ENCODE peak calls at places on chromosomes 13 and 19, in seven cellular contexts. One of them, this sample, is unnamed.

GRCh38 chr13:40143559-40143958 is 488.1 kb downstream of the COG6 start:
- DNase-seq in uterus: no peak
- DNase-seq in adrenal gland: no peak
- DNase-seq in Peyer's patch: no peak
- DNase-seq in HCT116: no peak
- DNase-seq in ovary: no peak
- DNase-seq in breast epithelium: no peak
- DNase-seq in this sample: no peak

GRCh38 chr19:3792114-3792513 is 5.9 kb upstream of the MATK start:
- DNase-seq in uterus: no peak
- DNase-seq in adrenal gland: no peak
- DNase-seq in Peyer's patch: no peak
- DNase-seq in HCT116: no peak
- DNase-seq in ovary: no peak
- DNase-seq in breast epithelium: no peak
- DNase-seq in this sample: no peak

GRCh38 chr19:58010507-58010906 is 7.9 kb upstream of the ZNF606 start:
- DNase-seq in uterus: no peak
- DNase-seq in adrenal gland: no peak
- DNase-seq in Peyer's patch: no peak
- DNase-seq in HCT116: no peak
- DNase-seq in ovary: no peak
- DNase-seq in breast epithelium: no peak
- DNase-seq in this sample: no peak

GRCh38 chr19:2302319-2303208 is 5.4 kb downstream of the LINGO3 start:
- DNase-seq in uterus: no peak
- DNase-seq in adrenal gland: no peak
- DNase-seq in Peyer's patch: peak
- DNase-seq in HCT116: no peak
- DNase-seq in ovary: no peak
- DNase-seq in breast epithelium: no peak
- DNase-seq in this sample: peak

GRCh38 chr13:105925496-105925895 is 610.0 kb downstream of the EFNB2 start:
- DNase-seq in uterus: no peak
- DNase-seq in adrenal gland: no peak
- DNase-seq in Peyer's patch: no peak
- DNase-seq in HCT116: no peak
- DNase-seq in ovary: no peak
- DNase-seq in breast epithelium: no peak
- DNase-seq in this sample: no peak

GRCh38 chr13:27276188-27276587 is 5.6 kb downstream of the RASL11A start:
- DNase-seq in uterus: no peak
- DNase-seq in adrenal gland: no peak
- DNase-seq in Peyer's patch: no peak
- DNase-seq in HCT116: no peak
- DNase-seq in ovary: no peak
- DNase-seq in breast epithelium: no peak
- DNase-seq in this sample: no peak

GRCh38 chr19:16070366-16070990 is 5.8 kb upstream of the TPM4 start:
- DNase-seq in uterus: peak
- DNase-seq in adrenal gland: no peak
- DNase-seq in Peyer's patch: peak
- DNase-seq in HCT116: peak
- DNase-seq in ovary: peak
- DNase-seq in breast epithelium: peak
- DNase-seq in this sample: peak

GRCh38 chr13:39446865-39447264 is 156.1 kb downstream of the LHFPL6 start:
- DNase-seq in uterus: no peak
- DNase-seq in adrenal gland: no peak
- DNase-seq in Peyer's patch: no peak
- DNase-seq in HCT116: no peak
- DNase-seq in ovary: no peak
- DNase-seq in breast epithelium: no peak
- DNase-seq in this sample: no peak

GRCh38 chr19:48966541-48967345 is 1.6 kb downstream of the FTL start:
- DNase-seq in uterus: no peak
- DNase-seq in adrenal gland: no peak
- DNase-seq in Peyer's patch: no peak
- DNase-seq in HCT116: no peak
- DNase-seq in ovary: no peak
- DNase-seq in breast epithelium: no peak
- DNase-seq in this sample: no peak
- H3K4me3 ChIP-seq in uterus: peak
- H3K4me3 ChIP-seq in adrenal gland: peak
- H3K4me3 ChIP-seq in Peyer's patch: peak
- H3K4me3 ChIP-seq in HCT116: peak
- H3K4me3 ChIP-seq in ovary: peak
- H3K4me3 ChIP-seq in breast epithelium: peak
- H3K4me3 ChIP-seq in this sample: peak

GRCh38 chr19:42466521-42467436 is 24.0 kb upstream of the CXCL17 start:
- DNase-seq in uterus: no peak
- DNase-seq in adrenal gland: no peak
- DNase-seq in Peyer's patch: no peak
- DNase-seq in HCT116: no peak
- DNase-seq in ovary: no peak
- DNase-seq in breast epithelium: no peak
- DNase-seq in this sample: no peak
- TF ChIP-seq POLR2A in uterus: no peak
- TF ChIP-seq POLR2A in adrenal gland: no peak
- TF ChIP-seq POLR2A in Peyer's patch: no peak
- TF ChIP-seq POLR2A in HCT116: no peak
- TF ChIP-seq POLR2A in ovary: no peak
- TF ChIP-seq POLR2A in breast epithelium: no peak
- TF ChIP-seq POLR2A in this sample: no peak

GRCh38 chr19:17778621-17779280 is 16.2 kb upstream of the B3GNT3 start:
- DNase-seq in uterus: no peak
- DNase-seq in adrenal gland: no peak
- DNase-seq in Peyer's patch: no peak
- DNase-seq in HCT116: no peak
- DNase-seq in ovary: no peak
- DNase-seq in breast epithelium: no peak
- DNase-seq in this sample: no peak
- H3K4me3 ChIP-seq in uterus: no peak
- H3K4me3 ChIP-seq in adrenal gland: no peak
- H3K4me3 ChIP-seq in Peyer's patch: no peak
- H3K4me3 ChIP-seq in HCT116: peak
- H3K4me3 ChIP-seq in ovary: no peak
- H3K4me3 ChIP-seq in breast epithelium: peak
- H3K4me3 ChIP-seq in this sample: no peak

DNA sequence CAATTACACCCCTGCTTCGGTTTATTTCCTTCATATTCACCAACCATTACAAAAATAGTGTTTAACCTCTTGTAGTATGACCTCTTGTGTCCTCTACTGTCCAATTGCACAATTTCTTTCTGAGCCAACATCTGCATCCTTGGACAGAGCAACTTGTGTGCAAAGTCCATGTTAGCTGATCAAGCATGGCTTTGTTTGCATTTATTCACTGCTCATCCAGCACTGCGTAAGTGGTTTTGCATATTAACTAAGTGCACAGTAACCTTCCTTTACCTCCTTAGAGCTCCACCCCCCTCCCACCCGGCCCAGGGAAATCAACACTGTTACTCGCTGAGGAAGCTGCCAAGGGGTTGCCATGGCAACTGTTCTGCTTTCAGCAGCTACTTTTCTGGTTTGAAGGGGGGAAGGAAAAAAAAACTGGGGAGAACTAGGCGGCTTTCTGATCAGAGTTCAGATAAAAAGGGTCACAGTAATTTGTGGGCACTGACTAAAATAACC is 153.5 kb upstream of the KLF12 start:
- DNase-seq in uterus: peak
- DNase-seq in adrenal gland: peak
- DNase-seq in Peyer's patch: peak
- DNase-seq in HCT116: no peak
- DNase-seq in ovary: peak
- DNase-seq in breast epithelium: no peak
- DNase-seq in this sample: peak
- TF ChIP-seq POLR2A in uterus: no peak
- TF ChIP-seq POLR2A in adrenal gland: no peak
- TF ChIP-seq POLR2A in Peyer's patch: no peak
- TF ChIP-seq POLR2A in HCT116: no peak
- TF ChIP-seq POLR2A in ovary: no peak
- TF ChIP-seq POLR2A in breast epithelium: no peak
- TF ChIP-seq POLR2A in this sample: no peak

DNA sequence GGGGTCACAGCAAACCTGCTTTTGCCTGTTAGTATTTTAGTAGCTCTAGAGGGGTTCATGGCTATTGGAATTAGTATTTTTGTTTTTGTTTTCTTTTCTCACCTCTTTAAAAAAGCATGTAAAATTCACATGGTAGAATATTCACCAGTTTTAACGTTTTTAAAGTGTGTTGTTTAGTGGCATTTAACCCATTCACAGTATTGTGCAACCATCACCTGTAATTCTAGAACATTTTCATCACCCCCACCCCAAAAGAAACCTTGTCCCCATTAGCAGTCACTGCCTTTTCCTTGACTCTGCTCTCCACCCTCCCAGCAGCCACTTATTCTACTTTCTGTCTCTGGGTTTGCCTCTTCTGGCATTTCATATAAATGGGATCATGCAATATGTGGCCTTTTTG is 39.8 kb downstream of the GATAD2A start:
- DNase-seq in uterus: no peak
- DNase-seq in adrenal gland: no peak
- DNase-seq in Peyer's patch: no peak
- DNase-seq in HCT116: no peak
- DNase-seq in ovary: no peak
- DNase-seq in breast epithelium: no peak
- DNase-seq in this sample: no peak
- H3K4me3 ChIP-seq in uterus: no peak
- H3K4me3 ChIP-seq in adrenal gland: no peak
- H3K4me3 ChIP-seq in Peyer's patch: no peak
- H3K4me3 ChIP-seq in HCT116: no peak
- H3K4me3 ChIP-seq in ovary: no peak
- H3K4me3 ChIP-seq in breast epithelium: no peak
- H3K4me3 ChIP-seq in this sample: no peak